ENCODE peak calls at places on chromosomes 4 and X, in five cellular contexts. Y, N, J, F and B are unnamed samples. For H3K4me1, H3K27me3 and H3K36me3, the result is how much of the 10 kb centered on the place peaks cover.

GRCh38 chr4:16508968-16509367 is 282.7 kb upstream of the TAPT1 start:
- DNase-seq in Y (no peak), N (peak), J (no peak), F (no peak), B (no peak)

GRCh38 chr4:140078366-140078765 is 75.6 kb downstream of the MAML3 start:
- DNase-seq in Y (no peak), N (no peak), J (no peak), F (no peak), B (no peak)

GRCh38 chr4:120773641-120774040 is 148.9 kb downstream of the PRDM5 start:
- DNase-seq in Y (no peak), N (no peak), J (no peak), F (no peak), B (no peak)

GRCh38 chr4:88843067-88843723 is 145.6 kb upstream of the NAP1L5 start:
- DNase-seq in Y (no peak), N (no peak), J (peak), F (no peak), B (no peak)

GRCh38 chr4:108324450-108324849 is 155.7 kb upstream of the LEF1 start:
- DNase-seq in Y (no peak), N (no peak), J (no peak), F (no peak), B (no peak)

GRCh38 chrX:107742754-107743191 is 32.8 kb downstream of the TSC22D3 start:
- DNase-seq in Y (no peak), N (no peak), J (peak), F (no peak), B (no peak)

GRCh38 chr4:110742148-110742547 is 119.3 kb upstream of the PITX2 start:
- DNase-seq in Y (no peak), N (no peak), J (no peak), F (no peak), B (no peak)

GRCh38 chrX:45715787-45716186 is 515.1 kb upstream of the DIPK2B start:
- DNase-seq in Y (no peak), N (no peak), J (no peak), F (no peak), B (no peak)

GRCh38 chr4:54192811-54193210 is 36.3 kb upstream of the PDGFRA start:
- DNase-seq in Y (no peak), N (peak), J (no peak), F (peak), B (no peak)

GRCh38 chrX:97397371-97397770 is 513.7 kb downstream of the RPA4 start:
- DNase-seq in Y (no peak), N (peak), J (no peak), F (no peak), B (no peak)

GRCh38 chrX:153669901-153670731 is 3.5 kb downstream of the PNCK start:
- DNase-seq in Y (no peak), N (no peak), J (no peak), F (no peak), B (no peak)

GRCh38 chrX:153667931-153668396 is 5.6 kb downstream of the PNCK start:
- DNase-seq in Y (peak), N (peak), J (peak), F (peak), B (peak)

GRCh38 chrX:153667281-153667831 is 6.3 kb downstream of the PNCK start:
- DNase-seq in Y (no peak), N (no peak), J (no peak), F (no peak), B (no peak)

GRCh38 chrX:153669174-153669890 is 4.3 kb downstream of the PNCK start:
- DNase-seq in Y (peak), N (peak), J (no peak), F (no peak), B (no peak)

GRCh38 chrX:153668423-153669173 is 5.0 kb downstream of the PNCK start:
- DNase-seq in Y (no peak), N (no peak), J (no peak), F (no peak), B (no peak)
- H3K4me1 ChIP-seq in Y (under half), N (under half), J (under half), F (under half), B (under half)

DNA sequence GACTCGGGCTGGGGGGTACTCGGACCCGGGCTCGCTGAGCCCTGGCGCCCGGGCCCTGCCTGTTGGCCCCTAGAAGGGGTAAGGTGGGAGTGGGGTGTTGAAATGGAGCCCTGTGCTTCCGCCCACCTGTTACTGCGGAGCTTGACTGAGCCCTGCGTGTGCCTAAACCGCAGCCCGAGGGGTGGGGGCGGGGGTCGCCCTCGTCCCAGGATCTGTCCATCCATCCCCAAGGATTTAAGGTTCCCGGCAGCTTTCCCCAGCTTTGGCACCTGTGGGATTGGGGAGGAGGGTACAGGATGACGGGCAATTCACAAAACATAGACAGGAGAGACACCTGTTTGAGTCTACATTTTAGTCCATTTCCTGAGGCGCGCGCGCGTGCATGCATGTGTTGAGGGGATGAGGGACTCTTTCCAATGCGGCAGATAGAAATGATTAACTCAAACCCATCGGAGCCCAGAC is 779 bp downstream of the GABRQ start:
- DNase-seq in Y (no peak), N (no peak), J (no peak), F (no peak), B (no peak)
- H3K27me3 ChIP-seq in Y (under half), N (under half), J (under half), F (under half), B (under half)

DNA sequence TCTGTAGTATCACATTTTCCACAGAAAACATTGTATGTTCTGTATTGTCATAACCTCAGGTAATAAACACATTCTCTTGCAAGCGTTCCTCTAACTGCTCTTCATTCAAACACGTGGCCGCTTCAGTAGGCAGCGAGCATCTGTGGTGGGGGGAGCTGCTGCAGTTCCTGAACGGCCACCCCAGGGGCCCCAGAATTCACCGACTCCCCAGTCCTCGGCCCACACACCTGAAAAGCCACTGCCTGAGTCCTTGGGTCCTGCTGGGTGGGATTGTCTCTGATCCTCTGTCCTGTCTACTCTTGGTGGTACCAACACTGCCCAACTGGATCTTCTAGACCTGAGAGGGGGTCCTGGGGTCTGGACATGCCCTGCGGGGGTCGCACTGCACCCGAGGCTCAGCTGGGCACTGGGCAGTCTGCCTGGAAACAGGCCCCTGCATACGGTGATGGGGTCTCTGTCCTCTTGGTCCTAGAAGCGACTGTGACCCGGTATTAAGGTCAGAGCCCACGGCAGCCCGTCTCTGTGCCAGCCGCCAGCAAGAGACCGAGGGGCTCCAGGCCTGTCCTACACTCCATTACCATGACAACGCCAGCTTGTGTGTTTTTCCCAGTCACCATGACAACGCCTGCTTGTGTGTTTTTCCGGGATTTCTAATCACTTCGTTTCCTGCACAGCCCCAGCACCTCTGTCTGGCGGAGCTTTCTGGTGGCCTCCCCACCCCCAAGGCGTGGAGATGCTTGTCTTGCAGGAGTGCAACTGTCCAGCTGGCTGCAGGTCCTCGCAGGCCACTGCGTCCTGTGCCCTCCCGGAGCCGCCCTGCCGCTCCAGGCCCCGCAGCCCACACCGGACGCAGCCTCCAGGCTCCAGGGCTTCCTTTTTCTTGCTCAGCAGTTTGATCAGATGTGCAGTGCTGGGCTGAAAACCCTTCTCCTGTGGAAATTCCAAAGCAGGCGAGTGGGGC is 16.0 kb downstream of the CTBP1 start:
- DNase-seq in Y (no peak), N (no peak), J (no peak), F (peak), B (no peak)
- H3K36me3 ChIP-seq in Y (under half), N (half or more), J (under half), F (half or more), B (half or more)

DNA sequence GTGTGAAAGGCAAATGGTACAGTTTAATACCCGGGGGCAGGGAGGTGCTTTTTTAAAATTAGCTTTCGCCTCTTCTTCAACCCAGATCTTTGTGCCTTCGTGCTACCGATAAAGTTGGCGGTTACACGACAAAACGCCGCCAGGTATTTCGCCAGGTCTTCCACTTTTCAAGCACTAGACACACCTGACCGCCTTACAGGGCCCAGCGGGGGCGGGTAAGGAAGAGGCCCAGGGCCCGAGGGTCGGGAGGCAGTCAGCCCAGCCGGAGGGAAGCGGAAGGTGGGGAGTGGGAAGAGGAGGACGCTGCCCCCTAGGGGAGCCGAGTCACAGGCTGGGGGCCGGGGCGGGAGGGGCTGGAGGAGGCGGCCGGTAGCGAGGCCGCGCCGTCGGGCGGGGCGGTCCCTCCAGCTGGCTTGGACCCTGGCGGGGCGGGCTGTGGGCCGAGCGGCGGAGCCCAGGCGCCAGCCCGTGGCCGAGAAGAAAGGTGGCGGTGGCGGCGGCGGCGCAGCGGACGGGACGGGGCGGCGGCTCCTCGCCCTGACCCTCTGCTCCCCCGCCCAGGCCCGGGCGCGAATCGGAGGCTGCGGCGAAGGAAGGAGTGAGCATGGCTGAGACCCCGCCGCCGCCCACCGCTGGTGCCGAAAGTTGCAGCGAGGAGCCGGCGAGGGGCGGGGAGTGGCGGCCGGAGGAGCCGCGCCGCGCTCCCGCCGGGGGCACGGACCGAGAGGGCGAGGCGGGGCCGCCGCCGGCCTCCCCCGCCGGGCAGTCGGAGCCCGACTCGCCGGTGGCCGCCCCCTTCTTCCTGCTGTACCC is 16.2 kb downstream of the UTP3 start:
- DNase-seq in Y (peak), N (peak), J (peak), F (peak), B (peak)
- H3K4me1 ChIP-seq in Y (under half), N (under half), J (under half), F (under half), B (under half)

GRCh38 chr4:1002131-1002630 is 9.0 kb upstream of the SLC26A1 start:
- DNase-seq in Y (no peak), N (no peak), J (peak), F (peak), B (no peak)

GRCh38 chr4:1003271-1004070 is 8.0 kb upstream of the FGFRL1 start:
- DNase-seq in Y (no peak), N (no peak), J (no peak), F (no peak), B (no peak)

GRCh38 chr4:1004557-1005485 is 6.6 kb upstream of the FGFRL1 start:
- DNase-seq in Y (no peak), N (no peak), J (no peak), F (no peak), B (no peak)

GRCh38 chr4:1002631-1003251 is 8.7 kb upstream of the FGFRL1 start:
- DNase-seq in Y (no peak), N (no peak), J (no peak), F (no peak), B (no peak)

GRCh38 chr4:1004071-1004418 is 7.4 kb upstream of the FGFRL1 start:
- DNase-seq in Y (no peak), N (no peak), J (no peak), F (no peak), B (no peak)
- H3K27me3 ChIP-seq in Y (under half), N (under half), J (half or more), F (half or more), B (under half)

DNA sequence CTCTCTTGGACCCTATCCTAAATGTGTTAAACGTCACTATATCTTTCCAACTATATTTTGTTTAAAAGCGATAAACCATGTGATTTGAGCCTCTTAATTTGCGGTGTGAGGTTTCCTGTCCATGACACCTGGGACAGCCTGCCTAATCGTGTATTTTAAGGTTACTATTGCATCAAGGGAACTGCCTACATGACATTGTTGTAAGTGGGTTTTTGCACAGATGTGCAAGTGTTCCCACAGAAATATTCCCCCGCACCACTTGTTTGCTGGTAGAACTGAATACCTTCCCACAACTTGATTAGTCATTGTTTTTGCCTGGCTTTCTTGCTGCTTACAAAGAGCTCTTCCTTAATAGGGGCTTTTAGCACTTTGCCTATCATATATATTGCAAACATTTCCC is 5.1 kb upstream of the FAM184B start:
- DNase-seq in Y (no peak), N (peak), J (no peak), F (no peak), B (no peak)
- H3K36me3 ChIP-seq in Y (under half), N (under half), J (under half), F (under half), B (under half)

DNA sequence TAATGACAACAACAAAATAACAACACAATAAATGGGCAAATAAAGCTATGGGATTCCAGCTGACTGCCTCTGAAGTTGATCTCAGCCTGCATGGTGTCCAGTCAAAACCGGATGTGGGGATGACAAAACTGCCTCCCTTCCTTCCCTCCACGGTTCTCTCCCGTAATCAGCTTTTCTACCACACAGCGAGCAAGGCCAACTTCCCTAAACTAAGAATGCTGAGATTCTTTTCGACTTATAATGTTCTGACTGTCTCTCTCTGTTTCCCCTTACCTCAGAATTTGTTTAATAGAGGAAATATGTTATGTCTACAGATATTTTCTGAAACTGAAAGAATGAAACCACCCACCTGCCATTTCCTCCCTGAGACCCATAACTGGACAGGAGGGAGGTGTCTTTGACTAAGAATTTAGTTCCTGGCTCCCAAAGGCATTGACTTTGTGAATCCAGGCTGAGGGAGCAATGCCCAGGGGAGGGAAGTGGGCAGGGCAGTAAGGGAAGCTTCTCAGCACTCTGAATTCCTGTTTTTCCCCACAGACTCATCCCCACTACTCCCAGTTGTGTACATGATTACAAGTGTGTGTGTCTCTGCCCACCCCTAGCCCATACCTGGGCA is 1.0 kb upstream of the TLR1 start:
- DNase-seq in Y (no peak), N (peak), J (peak), F (peak), B (no peak)
- H3K4me1 ChIP-seq in Y (under half), N (under half), J (under half), F (under half), B (under half)

GRCh38 chr4:3811621-3812020 is 45.4 kb downstream of the ADRA2C start:
- DNase-seq in Y (no peak), N (no peak), J (no peak), F (peak), B (no peak)
- H3K27me3 ChIP-seq in Y (under half), N (under half), J (under half), F (under half), B (under half)